ENCODE peak calls at places on chromosomes 2 and 18, in four cellular contexts. O, I, V and N are unnamed samples.

GRCh38 chr2:46315103-46315890 is 18.1 kb downstream of the EPAS1 start:
- DNase-seq in O (peak), V (peak), I (peak), N (no peak)

GRCh38 chr2:223923976-223924375 is 21.2 kb downstream of the WDFY1 start:
- DNase-seq in V (peak), I (no peak), O (no peak), N (no peak)

GRCh38 chr2:64939332-64939917 is 49.8 kb upstream of the SLC1A4 start:
- DNase-seq in I (no peak), O (no peak), V (no peak), N (peak)

GRCh38 chr2:28134262-28134812 is 243.8 kb downstream of the BABAM2 start:
- DNase-seq in I (no peak), O (peak), V (peak), N (peak)

GRCh38 chr2:100317634-100318033 is 4.7 kb downstream of the LONRF2 start:
- DNase-seq in O (no peak), V (no peak), I (no peak), N (no peak)

GRCh38 chr2:66494708-66495107 is 59.8 kb downstream of the MEIS1 start:
- DNase-seq in V (peak), O (peak), I (no peak), N (no peak)

GRCh38 chr2:203583696-203584095 is 48.6 kb upstream of the RAPH1 start:
- DNase-seq in I (no peak), O (no peak), V (peak), N (peak)

GRCh38 chr2:182057002-182057401 is 71.3 kb downstream of the PPP1R1C start:
- DNase-seq in V (no peak), O (no peak), I (no peak), N (no peak)

GRCh38 chr2:43905871-43906270 is 67.1 kb downstream of the ABCG8 start:
- DNase-seq in I (no peak), O (no peak), V (peak), N (no peak)

GRCh38 chr2:148416248-148416647 is 228.3 kb upstream of the EPC2 start:
- DNase-seq in V (no peak), O (no peak), I (no peak), N (no peak)

GRCh38 chr2:109614715-109615636 is 812 bp downstream of the SOWAHC start:
- DNase-seq in I (peak), O (peak), V (peak), N (no peak)

GRCh38 chr2:167345559-167345958 is 457.3 kb downstream of the XIRP2 start:
- DNase-seq in O (no peak), V (no peak), I (no peak), N (no peak)

GRCh38 chr18:34723143-34723542 is 13.0 kb downstream of the DTNA start:
- DNase-seq in I (no peak), O (no peak), V (no peak), N (no peak)
- TF ChIP-seq CTCF in I (no peak), O (no peak), V (no peak), N (no peak)

DNA sequence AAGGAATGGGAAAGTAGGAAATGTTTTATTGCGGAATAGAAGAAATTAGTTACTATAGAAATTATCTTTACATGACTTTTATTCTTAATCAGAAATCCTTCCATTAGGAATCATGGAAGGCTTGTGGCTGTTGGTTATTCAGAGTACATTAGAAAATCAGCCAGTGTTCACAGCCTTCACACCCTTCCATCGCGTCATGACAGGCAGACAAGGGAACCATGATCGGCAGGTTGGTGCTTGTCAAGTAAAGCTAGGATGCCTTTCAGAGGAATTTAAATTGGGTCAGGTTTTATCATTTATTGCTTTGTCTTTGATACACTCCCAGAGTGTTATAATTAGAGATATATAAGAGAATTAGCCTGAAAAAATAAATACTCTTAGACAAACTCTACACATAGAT is 400.6 kb downstream of the THSD7B start:
- DNase-seq in O (no peak), I (no peak), V (no peak), N (no peak)
- TF ChIP-seq CTCF in O (no peak), I (no peak), V (no peak), N (no peak)

DNA sequence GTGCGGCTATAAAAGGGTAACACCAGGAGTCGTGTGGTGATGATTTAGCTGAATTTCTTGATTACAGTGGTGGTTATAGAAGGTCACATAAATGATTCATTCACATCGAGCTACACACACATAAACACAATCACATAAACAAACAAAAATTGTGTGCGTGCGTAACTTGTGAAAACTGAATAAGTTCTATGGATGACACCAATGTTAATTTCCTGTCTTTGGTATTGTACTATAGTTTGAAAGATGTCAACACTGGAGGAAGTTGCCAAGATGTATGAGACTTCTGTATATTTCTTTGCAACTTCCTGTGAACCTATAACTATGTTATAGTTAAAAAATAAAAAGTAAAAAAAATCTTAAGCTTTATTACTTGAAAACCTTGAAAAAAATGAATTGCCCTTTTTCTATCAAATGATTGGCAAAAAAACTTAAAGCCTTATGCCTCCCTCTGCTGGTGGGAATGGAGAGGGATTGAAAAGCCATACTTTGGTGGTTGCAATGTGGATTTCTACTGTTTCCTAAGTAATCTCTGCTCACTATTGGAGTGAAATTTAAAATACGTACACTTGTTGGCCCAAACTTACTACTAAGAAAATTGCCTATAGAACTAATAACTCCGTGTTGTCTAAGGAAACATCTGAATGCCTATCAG is 227.7 kb downstream of the RPIA start:
- DNase-seq in O (no peak), I (no peak), V (peak), N (no peak)
- TF ChIP-seq CTCF in O (no peak), I (peak), V (peak), N (peak)

GRCh38 chr2:231786177-231786916 is at the start of gene COPS7B:
- DNase-seq in V (peak), O (peak), I (peak), N (peak)
- TF ChIP-seq CTCF in V (peak), O (no peak), I (peak), N (peak)

GRCh38 chr2:85503168-85503610 is 35.8 kb upstream of the MAT2A start:
- DNase-seq in V (no peak), O (no peak), I (no peak), N (no peak)
- TF ChIP-seq CTCF in V (no peak), O (no peak), I (no peak), N (no peak)

DNA sequence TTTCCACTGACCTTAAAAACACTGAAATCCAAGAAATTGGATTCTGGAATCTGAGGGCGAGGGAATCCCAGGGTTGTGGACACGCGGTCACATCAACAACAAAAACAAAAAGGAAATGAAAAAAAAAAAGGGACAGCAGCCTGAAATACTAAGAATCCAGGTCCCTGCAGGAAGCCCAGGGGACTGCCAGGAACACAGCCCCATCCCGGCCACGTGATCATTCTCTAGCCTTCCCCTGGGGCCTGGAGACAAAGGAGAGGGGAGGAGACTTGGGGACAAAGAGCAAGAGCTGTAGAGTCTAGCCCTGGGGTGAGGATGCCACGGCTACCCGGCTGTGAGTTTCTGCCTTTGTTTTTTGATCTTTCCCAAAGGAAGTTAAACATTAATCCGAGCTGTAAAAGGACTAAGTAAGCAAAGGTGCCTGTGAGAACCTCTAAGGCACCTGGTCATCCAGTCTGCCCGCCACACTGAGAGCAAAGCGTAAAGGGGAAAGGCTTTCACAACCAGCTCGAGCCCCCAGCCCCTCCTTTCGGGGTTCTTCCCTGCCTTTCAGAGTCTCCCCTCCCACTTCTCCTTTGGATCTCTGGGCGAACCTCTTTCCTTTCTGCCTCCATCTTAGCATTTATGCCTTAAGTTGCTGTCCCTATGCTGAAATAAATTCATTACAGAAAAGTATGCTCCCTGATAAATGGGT is 57.9 kb upstream of the MSH2 start:
- DNase-seq in I (peak), V (peak), O (peak), N (no peak)
- TF ChIP-seq CTCF in I (peak), V (peak), O (no peak), N (no peak)

DNA sequence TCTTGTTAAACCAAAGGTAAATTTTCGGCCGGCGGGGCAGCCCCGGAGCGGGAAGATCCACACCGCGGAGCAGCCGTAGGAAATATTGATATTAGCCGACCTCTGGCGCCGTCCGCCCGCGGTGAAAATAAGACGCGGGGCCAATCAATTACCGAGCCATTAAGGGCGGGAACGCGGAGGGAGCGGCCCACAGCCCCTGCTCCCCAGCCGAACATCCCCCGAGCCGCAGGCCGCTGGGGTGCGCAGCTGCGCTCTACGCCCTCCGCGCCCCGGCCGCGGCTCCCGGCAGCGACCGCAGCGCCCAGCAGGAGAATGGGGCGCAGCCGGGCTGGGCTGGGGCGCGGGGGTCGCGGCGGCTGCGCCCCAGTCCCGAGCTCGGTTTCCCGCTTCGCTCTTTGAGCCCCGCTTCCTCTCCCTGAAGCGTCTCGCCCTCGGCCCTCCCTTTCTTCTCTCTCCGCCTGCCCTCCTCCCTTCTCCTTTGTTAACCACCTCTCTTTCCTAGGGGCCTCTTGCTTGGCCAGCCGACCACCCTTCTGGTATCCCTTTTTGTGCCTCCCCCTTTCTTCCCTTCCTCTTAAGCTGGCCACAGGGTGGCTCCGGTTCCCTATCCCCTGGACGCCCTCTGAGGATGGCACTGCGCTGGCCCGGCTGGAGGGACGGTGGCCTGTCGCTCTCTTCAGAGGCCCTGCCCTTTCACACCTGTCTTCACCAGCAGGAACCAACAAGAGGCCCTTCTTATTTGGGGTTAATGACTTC is 40.9 kb downstream of the CELF4 start:
- DNase-seq in I (no peak), V (no peak), O (no peak), N (no peak)
- TF ChIP-seq CTCF in I (no peak), V (no peak), O (no peak), N (no peak)